ENCODE peak calls at places on chromosomes 13 and 19, in ten cellular contexts. O is psoas muscle, L is pancreas, Y is heart left ventricle, H is heart right ventricle, J is body of pancreas, Q is cardiac muscle cell, G is IMR-90, F is upper lobe of right lung, P is spleen. Z is an unnamed sample. For H3K36me3, the result is how much of the 10 kb centered on the place peaks cover.

GRCh38 chr19:2883686-2884439 is 16.7 kb downstream of the ZNF556 start:
- DNase-seq in O (no peak), H (no peak), L (no peak), G (no peak), P (no peak), Q (no peak), Y (no peak), F (no peak), J (no peak), Z (no peak)

GRCh38 chr19:49666120-49666444 is 349 bp downstream of the BCL2L12 start:
- DNase-seq in G (no peak), F (no peak), J (no peak), P (no peak), O (no peak), Y (no peak), H (no peak), Q (no peak), L (no peak), Z (no peak)

GRCh38 chr13:40518481-40518882 is 148.0 kb downstream of the FOXO1 start:
- DNase-seq in J (peak), Q (no peak), O (no peak), G (no peak), L (peak), P (no peak), H (no peak), F (no peak), Y (no peak), Z (no peak)

GRCh38 chr13:105665284-105665683 is 870.2 kb downstream of the EFNB2 start:
- DNase-seq in L (no peak), O (no peak), Q (no peak), J (no peak), Y (no peak), F (no peak), G (peak), P (no peak), H (no peak), Z (no peak)

GRCh38 chr13:39784347-39784746 is 128.9 kb downstream of the COG6 start:
- DNase-seq in L (no peak), F (no peak), Q (no peak), O (no peak), G (peak), Y (no peak), H (no peak), P (no peak), J (no peak), Z (no peak)

GRCh38 chr13:43153436-43154082 is 130.2 kb downstream of the DNAJC15 start:
- DNase-seq in Y (no peak), G (peak), L (no peak), P (no peak), O (no peak), Q (no peak), H (no peak), F (no peak), J (no peak), Z (no peak)

GRCh38 chr19:53537523-53538377 is at the start of gene ZNF331:
- DNase-seq in G (peak), L (peak), J (peak), Y (peak), P (peak), F (peak), O (peak), H (peak), Q (peak), Z (peak)

GRCh38 chr13:44159633-44160279 is 213.9 kb upstream of the SERP2 start:
- DNase-seq in Y (no peak), G (no peak), J (no peak), Q (no peak), O (no peak), H (no peak), L (no peak), F (no peak), P (no peak), Z (no peak)

GRCh38 chr13:42702726-42703125 is 78.7 kb upstream of the FAM216B start:
- DNase-seq in O (no peak), F (no peak), L (no peak), Y (no peak), H (no peak), P (no peak), J (no peak), G (no peak), Q (no peak), Z (no peak)

GRCh38 chr19:50570997-50571396 is 2.8 kb upstream of the LRRC4B start:
- DNase-seq in Q (no peak), G (no peak), F (no peak), H (no peak), L (no peak), Y (no peak), P (no peak), J (no peak), O (no peak), Z (no peak)

GRCh38 chr13:97328222-97328790 is 105.7 kb upstream of the RAP2A start:
- DNase-seq in P (no peak), O (no peak), F (no peak), H (no peak), L (no peak), Q (peak), J (no peak), Y (no peak), G (peak), Z (no peak)

GRCh38 chr19:48329167-48329891 is 4.0 kb downstream of the EMP3 start:
- DNase-seq in P (no peak), Q (no peak), L (no peak), J (peak), F (no peak), Y (no peak), G (peak), O (no peak), H (no peak), Z (peak)

GRCh38 chr19:1975081-1975480 is 34.1 kb downstream of the CSNK1G2 start:
- DNase-seq in O (no peak), P (no peak), G (peak), Q (no peak), Y (no peak), H (no peak), J (no peak), F (no peak), L (no peak), Z (no peak)

GRCh38 chr19:46979770-46980105 is 39.9 kb upstream of the NPAS1 start:
- DNase-seq in F (no peak), P (peak), Y (no peak), G (no peak), O (no peak), H (no peak), J (no peak), L (no peak), Q (no peak), Z (no peak)
- TF ChIP-seq CTCF in F (no peak), P (no peak), Y (no peak), G (no peak), O (no peak), H (no peak), J (no peak), L (no peak), Q (no peak), Z (no peak)

GRCh38 chr19:3985643-3986259 is 488 bp upstream of the EEF2 start:
- DNase-seq in Y (no peak), O (no peak), F (no peak), H (no peak), J (no peak), L (no peak), G (no peak), P (no peak), Q (no peak), Z (no peak)

GRCh38 chr19:3987619-3988371 is 2.5 kb upstream of the EEF2 start:
- DNase-seq in J (peak), O (peak), Y (peak), F (peak), P (peak), L (peak), Q (peak), G (peak), H (peak), Z (peak)

GRCh38 chr19:3984908-3985642 is at the start of gene EEF2:
- DNase-seq in H (peak), P (peak), Q (peak), L (peak), Y (peak), F (peak), J (peak), O (peak), G (peak), Z (peak)

GRCh38 chr19:3984584-3984907 is 717 bp downstream of the EEF2 start:
- DNase-seq in Q (no peak), Y (no peak), O (no peak), L (peak), F (no peak), H (no peak), J (no peak), P (no peak), G (no peak), Z (no peak)

GRCh38 chr19:3986260-3987041 is 1.2 kb upstream of the EEF2 start:
- DNase-seq in Y (peak), O (peak), P (no peak), G (peak), F (no peak), Q (peak), J (peak), H (peak), L (peak), Z (peak)
- H3K36me3 ChIP-seq in Y (under half), O (under half), P (under half), G (under half), F (under half), Q (under half), J (under half), H (under half), L (under half), Z (under half)

GRCh38 chr19:6227941-6228325 is 51.8 kb downstream of the MLLT1 start:
- DNase-seq in H (no peak), O (peak), J (no peak), Q (no peak), P (peak), Y (no peak), F (no peak), G (no peak), L (no peak), Z (no peak)

GRCh38 chr19:6227156-6227940 is 52.4 kb downstream of the MLLT1 start:
- DNase-seq in G (no peak), Y (no peak), H (no peak), O (peak), P (peak), J (no peak), L (no peak), Q (no peak), F (no peak), Z (no peak)

GRCh38 chr19:6229216-6229913 is 50.4 kb downstream of the MLLT1 start:
- DNase-seq in F (peak), H (no peak), O (peak), L (no peak), J (no peak), Q (no peak), G (no peak), Y (no peak), P (peak), Z (no peak)

GRCh38 chr19:6229951-6230712 is 49.6 kb downstream of the MLLT1 start:
- DNase-seq in J (no peak), L (no peak), O (no peak), G (no peak), F (peak), Y (no peak), Q (no peak), P (peak), H (no peak), Z (no peak)

GRCh38 chr19:6228523-6229215 is 51.1 kb downstream of the MLLT1 start:
- DNase-seq in P (peak), Y (no peak), Q (no peak), G (no peak), L (no peak), H (no peak), O (peak), J (no peak), F (peak), Z (no peak)
- H3K4me3 ChIP-seq in P (no peak), Y (no peak), Q (no peak), G (no peak), L (no peak), H (no peak), O (no peak), J (no peak), F (no peak), Z (no peak)

DNA sequence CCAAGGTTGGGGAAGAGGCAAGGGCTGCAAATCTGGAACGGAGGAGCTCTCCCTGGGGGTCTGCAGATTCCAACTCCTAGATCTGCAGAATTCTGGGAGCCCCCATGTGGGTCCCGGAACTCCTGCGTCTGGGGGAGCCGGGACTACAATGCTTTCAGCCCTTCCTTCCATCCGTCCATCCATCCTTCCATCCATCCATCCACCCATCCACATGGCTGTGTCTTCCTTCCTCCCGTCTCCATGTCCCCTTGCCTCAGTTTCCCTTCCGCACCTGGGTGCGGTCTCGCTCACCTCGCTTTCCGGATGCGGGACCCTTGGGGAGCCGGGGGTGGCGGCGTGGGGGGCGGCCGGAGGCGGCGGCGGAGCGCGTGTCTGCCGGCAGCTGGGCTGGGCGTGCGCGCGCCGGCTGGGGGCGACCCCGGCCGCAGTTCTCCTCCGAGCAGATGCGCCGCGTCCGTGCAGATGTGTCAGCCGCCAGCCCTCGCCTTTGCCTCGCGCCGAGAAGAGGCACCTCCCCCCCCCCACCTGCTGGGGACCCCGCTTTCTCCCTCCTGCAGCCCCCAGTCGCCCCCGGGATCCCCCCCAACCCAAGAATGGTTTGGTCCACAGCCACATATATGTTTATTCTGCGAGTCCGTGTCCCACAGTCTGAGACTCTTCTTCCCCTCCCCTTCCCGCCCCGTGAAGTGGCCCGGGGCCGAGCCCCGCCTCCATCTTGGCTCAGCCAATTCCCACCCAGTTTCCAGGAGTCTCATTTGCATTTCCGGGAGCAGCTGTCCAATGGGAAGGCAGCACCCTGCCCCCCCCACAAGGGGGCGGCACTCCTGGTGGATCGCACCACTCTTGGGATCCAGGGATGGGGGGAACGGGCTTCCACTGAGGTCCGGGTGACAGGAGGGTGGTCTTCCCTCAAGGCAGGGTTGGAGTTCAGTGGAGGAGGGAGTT is 8.8 kb downstream of the ISOC2 start:
- DNase-seq in P (no peak), H (peak), J (peak), Y (peak), F (no peak), Q (peak), L (no peak), G (peak), O (peak), Z (no peak)
- TF ChIP-seq CTCF in P (no peak), H (no peak), J (no peak), Y (no peak), F (no peak), Q (no peak), L (no peak), G (peak), O (no peak), Z (no peak)

GRCh38 chr19:39356647-39357046 is 14.4 kb downstream of the SAMD4B start:
- DNase-seq in G (no peak), Q (no peak), H (no peak), F (no peak), L (no peak), Y (no peak), P (no peak), O (no peak), J (no peak), Z (no peak)
- H3K36me3 ChIP-seq in G (half or more), Q (half or more), H (half or more), F (half or more), L (half or more), Y (half or more), P (half or more), O (under half), J (under half), Z (under half)

GRCh38 chr13:26020536-26021290 is 31.1 kb downstream of the SHISA2 start:
- DNase-seq in P (no peak), L (no peak), F (no peak), Q (no peak), Y (no peak), O (no peak), J (no peak), H (no peak), G (no peak), Z (no peak)
- H3K4me3 ChIP-seq in P (no peak), L (no peak), F (no peak), Q (no peak), Y (no peak), O (no peak), J (no peak), H (no peak), G (no peak), Z (no peak)

DNA sequence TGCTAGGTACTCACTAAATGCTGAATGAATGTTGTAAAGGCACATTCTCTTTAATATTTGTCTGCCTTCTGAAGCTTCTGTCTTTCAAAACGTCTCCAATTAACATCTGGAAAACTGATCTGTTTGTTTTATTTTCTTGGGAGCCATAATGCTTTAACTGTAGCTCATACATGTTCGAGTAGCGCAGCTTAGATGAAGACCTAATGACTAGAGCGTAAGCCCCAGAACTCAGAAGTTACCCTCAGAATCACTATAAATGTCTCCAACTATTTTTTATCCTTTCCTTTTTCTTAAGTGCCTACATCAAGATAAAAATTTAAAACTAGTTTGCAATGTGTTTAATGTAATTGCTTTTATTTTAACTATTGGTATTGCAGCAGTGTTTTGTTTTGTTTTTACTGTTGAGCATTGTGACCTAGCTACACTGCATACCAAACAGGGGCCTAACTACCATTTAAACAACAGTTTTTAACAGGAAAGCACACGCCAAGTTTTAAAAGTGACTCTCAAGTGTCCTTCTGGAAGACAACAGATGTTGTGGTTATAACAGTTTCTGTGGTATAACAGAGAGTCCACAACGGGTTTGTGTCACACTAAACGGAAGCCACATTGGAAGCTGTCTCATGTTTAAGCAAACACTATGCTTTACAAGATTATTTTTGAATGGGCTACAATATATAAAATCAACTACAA is 42.0 kb downstream of the MRPL57 start:
- DNase-seq in J (no peak), G (no peak), L (no peak), Y (no peak), O (no peak), P (no peak), Q (no peak), F (no peak), H (no peak), Z (no peak)
- TF ChIP-seq CTCF in J (no peak), G (no peak), L (no peak), Y (no peak), O (no peak), P (no peak), Q (no peak), F (no peak), H (no peak), Z (no peak)

DNA sequence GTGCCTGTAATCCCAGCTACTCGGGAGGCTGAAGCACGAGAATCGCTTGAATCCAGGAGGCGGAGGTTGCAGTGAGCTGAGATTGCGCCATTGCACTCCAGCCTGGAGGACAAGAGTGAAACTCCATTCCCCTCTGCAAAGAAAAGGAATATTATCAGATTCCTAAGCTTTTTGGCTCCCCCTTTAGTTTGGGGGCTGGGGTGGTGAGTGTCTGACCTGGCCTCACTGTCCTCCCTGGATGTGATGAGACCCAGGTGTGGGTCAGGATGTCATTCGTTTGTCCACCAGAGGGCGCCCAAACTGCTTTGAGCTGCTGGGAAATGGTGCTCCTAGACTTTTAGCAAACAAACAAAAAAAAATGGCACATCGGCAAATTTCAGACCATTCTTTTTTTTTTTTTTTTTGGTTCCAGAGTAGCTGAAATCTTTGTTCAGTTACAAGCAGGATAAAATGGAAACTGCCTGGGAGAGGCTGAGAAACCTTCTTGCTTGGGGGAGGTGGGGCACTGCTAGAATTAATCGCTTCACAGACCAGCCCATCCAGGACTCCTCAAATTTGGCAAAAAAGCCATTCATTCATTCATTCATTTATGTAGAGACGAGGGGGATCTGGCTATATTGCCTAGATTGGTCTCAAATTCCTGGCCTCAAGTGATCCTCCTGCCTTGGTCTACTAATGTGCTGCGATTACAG is 29.4 kb downstream of the SPC24 start:
- DNase-seq in Q (peak), G (peak), O (peak), L (peak), Y (peak), P (peak), J (peak), H (peak), F (peak), Z (peak)
- H3K36me3 ChIP-seq in Q (half or more), G (half or more), O (under half), L (half or more), Y (half or more), P (half or more), J (under half), H (under half), F (half or more), Z (under half)

Z was measured in mucosa of descending colon.